ENCODE peak calls at places on chromosomes 12 and 14, in seven cellular contexts. D is sigmoid colon, E is endothelial cell, J is astrocyte of the spinal cord, X is HFFc6, C is glutamatergic neuron, K is epithelial cell of proximal tubule. F is an unnamed sample.

GRCh38 chr12:13937735-13938134 is 43.7 kb downstream of the GRIN2B start:
- DNase-seq in C (no peak), X (no peak), K (no peak), E (no peak), D (no peak), J (no peak), F (no peak)

GRCh38 chr14:68363841-68364711 is 428.8 kb downstream of the ZFP36L1 start:
- DNase-seq in E (peak; percentile 73), J (peak; percentile 94), K (no peak), C (peak; percentile 74), X (no peak), D (peak; percentile 74), F (peak; percentile 61)

GRCh38 chr12:126760109-126760508 is 1506.9 kb upstream of the TMEM132C start:
- DNase-seq in C (no peak), D (no peak), J (no peak), K (no peak), X (no peak), E (no peak), F (no peak)

GRCh38 chr12:6627598-6627997 is 8.2 kb downstream of the LPAR5 start:
- DNase-seq in J (no peak), K (no peak), C (no peak), D (no peak), E (no peak), X (no peak), F (no peak)

GRCh38 chr14:39435241-39435640 is 3.0 kb upstream of the FBXO33 start:
- DNase-seq in E (no peak), X (no peak), C (no peak), D (no peak), J (no peak), K (no peak), F (no peak)

GRCh38 chr14:91926131-91926890 is 21.2 kb downstream of the FBLN5 start:
- DNase-seq in C (no peak), X (no peak), E (no peak), J (no peak), K (no peak), D (peak; percentile 26), F (no peak)

GRCh38 chr14:101405171-101405883 is 156.0 kb upstream of the DIO3 start:
- DNase-seq in J (no peak), E (no peak), X (no peak), D (no peak), C (no peak), K (no peak), F (peak; percentile 73)

GRCh38 chr12:112406519-112407488 is 2.6 kb downstream of the RPL6 start:
- DNase-seq in E (no peak), X (no peak), D (no peak), J (no peak), K (no peak), C (no peak), F (no peak)

GRCh38 chr14:61549425-61549824 is 145.9 kb upstream of the HIF1A start:
- DNase-seq in J (peak; percentile 39), X (no peak), E (no peak), D (no peak), K (no peak), C (no peak), F (peak; percentile 69)

GRCh38 chr14:77024171-77024627 is 4.3 kb downstream of the IRF2BPL start:
- DNase-seq in C (peak; percentile 65), J (peak; percentile 51), E (no peak), X (no peak), K (no peak), D (peak; percentile 78), F (peak; percentile 59)

GRCh38 chr14:34204774-34205173 is 253.9 kb upstream of the EGLN3 start:
- DNase-seq in E (no peak), J (no peak), C (no peak), K (no peak), X (no peak), D (no peak), F (no peak)

GRCh38 chr12:114661245-114661644 is 22.7 kb downstream of the TBX3 start:
- DNase-seq in E (no peak), C (no peak), J (no peak), X (peak; percentile 65), D (no peak), K (no peak), F (no peak)

GRCh38 chr12:38585090-38585489 is 268.5 kb downstream of the ALG10B start:
- DNase-seq in E (no peak), X (no peak), C (no peak), J (no peak), D (no peak), K (no peak), F (no peak)

GRCh38 chr12:108305520-108305919 is 33.6 kb downstream of the CMKLR1 start:
- DNase-seq in E (peak; percentile 13), J (peak; percentile 79), C (no peak), D (peak; percentile 97), K (no peak), X (peak; percentile 29), F (peak; percentile 76)

GRCh38 chr14:83463500-83464098 is 1929.9 kb upstream of the SEL1L start:
- DNase-seq in E (peak; percentile 70), X (peak; percentile 59), K (no peak), J (peak; percentile 51), C (peak; percentile 51), D (no peak), F (peak; percentile 77)

GRCh38 chr14:87508333-87508732 is 484.6 kb downstream of the GALC start:
- DNase-seq in J (no peak), C (no peak), K (no peak), X (no peak), E (no peak), D (no peak), F (no peak)

GRCh38 chr14:57823015-57823660 is 42.8 kb downstream of the SLC35F4 start:
- DNase-seq in J (no peak), D (no peak), K (no peak), C (no peak), X (no peak), E (no peak), F (no peak)

GRCh38 chr12:44021471-44021971 is 185.6 kb downstream of the TMEM117 start:
- DNase-seq in D (no peak), E (no peak), J (no peak), X (no peak), K (no peak), C (no peak), F (no peak)

GRCh38 chr12:57268264-57268663 is 17.3 kb upstream of the STAC3 start:
- DNase-seq in J (peak; percentile 20), D (no peak), K (no peak), E (no peak), C (no peak), X (peak; percentile 52), F (no peak)

GRCh38 chr14:91980157-91980556 is 32.7 kb upstream of the FBLN5 start:
- DNase-seq in K (peak; percentile 82), D (no peak), E (no peak), J (peak; percentile 89), C (no peak), X (peak; percentile 95), F (peak; percentile 90)

GRCh38 chr12:9243999-9244649 is 35.9 kb upstream of the PZP start:
- DNase-seq in D (no peak), E (no peak), X (no peak), K (no peak), C (no peak), J (no peak), F (no peak)

GRCh38 chr14:49972199-49972671 is 79.4 kb downstream of the ARF6 start:
- DNase-seq in C (no peak), E (no peak), J (peak; percentile 68), D (no peak), X (peak; percentile 69), K (no peak), F (peak; percentile 66)

DNA sequence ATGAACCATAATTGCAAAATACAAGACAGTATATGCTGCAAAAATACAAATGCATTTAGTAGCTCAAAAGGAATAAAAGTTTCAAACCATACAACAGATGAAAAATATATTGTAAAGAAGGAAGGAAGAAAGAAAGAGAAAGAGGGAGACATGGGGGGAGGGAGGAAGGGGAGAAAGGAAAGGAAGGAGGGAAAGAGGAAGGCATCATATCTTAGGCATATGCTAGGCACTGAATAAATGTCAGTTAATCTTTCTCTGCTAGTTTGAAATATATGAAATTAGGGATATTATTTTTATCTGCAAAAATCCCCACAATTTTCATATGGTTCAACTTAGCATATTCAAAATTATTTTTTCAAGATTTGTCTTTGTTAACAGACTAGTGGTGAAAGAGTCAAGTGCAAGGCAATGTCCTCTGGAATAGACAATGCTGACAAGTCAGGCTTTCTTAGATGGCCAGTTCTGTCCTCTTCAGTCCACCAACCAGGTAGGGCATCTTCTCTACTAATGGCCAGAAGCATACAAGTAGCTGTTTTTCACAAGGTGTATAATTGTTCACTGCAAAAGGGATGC is 506.4 kb downstream of the PRKD1 start:
- DNase-seq in E (no peak), D (no peak), X (no peak), K (no peak), C (no peak), J (no peak), F (no peak)
- TF ChIP-seq CTCF in E (peak; percentile 47), D (no peak), X (peak; percentile 40), K (peak; percentile 7), C (peak; percentile 59), J (no peak), F (no peak)

GRCh38 chr14:71507681-71508080 is 424.5 kb upstream of the RGS6 start:
- DNase-seq in J (no peak), E (no peak), C (no peak), X (no peak), K (no peak), D (no peak), F (no peak)

GRCh38 chr14:71515520-71515919 is 416.7 kb upstream of the RGS6 start:
- DNase-seq in K (no peak), J (no peak), D (no peak), E (no peak), C (no peak), X (no peak), F (no peak)

DNA sequence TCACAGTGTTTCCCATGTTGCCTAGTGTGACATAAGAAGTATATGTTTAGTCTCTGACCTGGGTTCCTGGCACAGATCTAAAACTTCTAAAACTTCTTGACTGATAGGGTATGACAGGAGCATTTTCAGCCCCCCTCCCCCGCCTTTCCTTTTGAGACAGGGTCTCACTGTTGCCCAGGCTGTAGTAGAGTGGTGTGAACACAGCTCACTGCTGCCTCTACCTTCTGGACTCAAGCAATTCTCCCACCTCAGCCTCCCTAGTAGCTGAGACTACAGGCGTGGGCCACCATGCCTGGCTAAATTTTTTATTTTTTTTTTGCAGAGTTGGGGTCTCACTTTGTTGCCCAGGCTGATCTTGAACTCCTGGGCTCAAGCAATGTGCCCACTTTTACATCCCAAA is 421.1 kb upstream of the RGS6 start:
- DNase-seq in D (no peak), X (no peak), E (no peak), J (no peak), C (no peak), K (no peak), F (no peak)
- TF ChIP-seq CTCF in D (no peak), X (no peak), E (no peak), J (no peak), C (no peak), K (no peak), F (no peak)

GRCh38 chr14:58826845-58827686 is 189.3 kb downstream of the DACT1 start:
- DNase-seq in C (no peak), D (no peak), K (no peak), X (no peak), J (no peak), E (no peak), F (no peak)
- TF ChIP-seq CTCF in C (peak; percentile 90), D (no peak), K (peak; percentile 36), X (peak; percentile 80), J (peak; percentile 22), E (peak; percentile 95), F (peak; percentile 28)

DNA sequence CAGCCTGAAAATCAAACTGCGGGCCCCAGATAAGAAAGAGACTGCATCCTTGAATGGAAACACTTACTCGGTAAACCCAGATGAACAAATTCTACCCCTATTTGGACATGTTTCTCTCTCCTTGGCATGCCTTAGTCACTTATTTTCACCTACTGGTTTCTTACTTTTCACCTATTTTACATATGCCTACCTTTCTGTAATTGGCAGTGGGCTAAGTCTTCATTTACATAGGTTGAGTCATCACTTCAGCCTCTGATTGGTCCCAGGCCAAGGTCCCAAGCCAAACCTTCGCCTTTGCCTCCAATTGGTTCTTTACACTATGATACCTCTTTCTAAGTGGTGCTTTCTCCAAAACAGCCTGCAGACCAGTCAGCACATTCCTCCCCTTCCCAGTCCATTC is 111.3 kb downstream of the DYRK2 start:
- DNase-seq in J (no peak), C (no peak), E (no peak), K (no peak), D (no peak), X (no peak), F (no peak)
- TF ChIP-seq CTCF in J (no peak), C (no peak), E (no peak), K (no peak), D (no peak), X (no peak), F (no peak)

F was measured in fibroblast of pulmonary artery.